ENCODE peak calls at places on chromosomes 3 and 15, in seven cellular contexts. F is heart left ventricle, T is GM12891, G is adrenal gland, M is A549, R is vagina, D is right lobe of liver. Z is an unnamed sample.

GRCh38 chr15:48177875-48178611 is at the start of gene MYEF2:
- DNase-seq in M (peak; percentile 44), R (no peak), G (peak; percentile 79), T (peak; percentile 66), F (peak; percentile 70), D (peak; percentile 59), Z (peak; percentile 71)

GRCh38 chr3:169659858-169660614 is 3.5 kb downstream of the MECOM start:
- DNase-seq in R (no peak), M (no peak), G (no peak), D (no peak), F (no peak), T (no peak), Z (peak; percentile 13)

GRCh38 chr3:186194451-186194811 is 85.5 kb upstream of the ETV5 start:
- DNase-seq in T (no peak), M (no peak), G (no peak), D (no peak), R (no peak), F (no peak), Z (no peak)

GRCh38 chr3:187287231-187287630 is 4.3 kb downstream of the MASP1 start:
- DNase-seq in F (no peak), D (no peak), M (no peak), T (no peak), R (no peak), G (no peak), Z (no peak)

GRCh38 chr3:128649264-128649663 is 1.4 kb downstream of the RPN1 start:
- DNase-seq in G (no peak), D (no peak), M (no peak), F (no peak), T (no peak), R (no peak), Z (no peak)

GRCh38 chr3:49406571-49407565 is 4.9 kb downstream of the RHOA start:
- DNase-seq in F (peak; percentile 18), M (no peak), D (peak; percentile 22), R (no peak), G (no peak), T (no peak), Z (no peak)

GRCh38 chr3:171801738-171802600 is 8.3 kb downstream of the PLD1 start:
- DNase-seq in M (no peak), R (no peak), T (no peak), F (no peak), G (no peak), D (no peak), Z (no peak)

GRCh38 chr15:64667736-64668161 is 107.6 kb downstream of the RBPMS2 start:
- DNase-seq in R (no peak), T (no peak), G (no peak), D (no peak), M (no peak), F (no peak), Z (no peak)

GRCh38 chr3:150346956-150347863 is 60.9 kb upstream of the TSC22D2 start:
- DNase-seq in G (no peak), R (no peak), T (no peak), D (no peak), F (no peak), M (no peak), Z (no peak)

GRCh38 chr3:169846458-169847193 is 23.1 kb downstream of the LRRC31 start:
- DNase-seq in R (no peak), M (peak; percentile 15), D (no peak), F (no peak), G (no peak), T (peak; percentile 42), Z (no peak)

GRCh38 chr3:45590256-45590655 is 4.3 kb upstream of the LIMD1 start:
- DNase-seq in F (no peak), M (no peak), D (no peak), T (no peak), R (no peak), G (no peak), Z (no peak)

GRCh38 chr15:71666723-71667122 is 143.6 kb upstream of the NR2E3 start:
- DNase-seq in D (no peak), R (no peak), T (no peak), G (no peak), F (no peak), M (no peak), Z (no peak)

DNA sequence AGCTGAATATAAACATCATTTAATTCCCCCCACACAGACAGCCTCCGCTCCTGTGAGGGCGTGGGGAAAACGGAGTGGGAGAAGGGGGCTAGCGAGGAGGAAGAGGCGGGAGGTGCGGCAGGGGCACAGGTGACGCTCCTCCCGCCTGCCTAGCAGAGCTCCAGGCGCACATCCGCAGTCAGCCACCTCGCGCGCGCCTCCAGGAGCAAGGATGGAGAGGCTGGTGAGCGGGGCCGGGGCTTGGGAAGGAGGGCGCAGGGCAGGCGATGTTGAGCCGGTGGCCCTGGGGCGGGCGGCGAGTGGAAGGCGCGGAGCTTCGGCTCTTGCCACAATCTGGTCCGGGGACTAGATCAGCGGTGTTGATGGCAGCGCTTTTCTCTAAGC is at the start of gene CD200:
- DNase-seq in G (peak; percentile 45), D (peak; percentile 55), M (no peak), T (peak; percentile 32), F (peak; percentile 33), R (no peak), Z (no peak)
- TF ChIP-seq POLR2A in G (no peak), D (no peak), M (no peak), T (peak; percentile 68), F (no peak), R (no peak), Z (no peak)

DNA sequence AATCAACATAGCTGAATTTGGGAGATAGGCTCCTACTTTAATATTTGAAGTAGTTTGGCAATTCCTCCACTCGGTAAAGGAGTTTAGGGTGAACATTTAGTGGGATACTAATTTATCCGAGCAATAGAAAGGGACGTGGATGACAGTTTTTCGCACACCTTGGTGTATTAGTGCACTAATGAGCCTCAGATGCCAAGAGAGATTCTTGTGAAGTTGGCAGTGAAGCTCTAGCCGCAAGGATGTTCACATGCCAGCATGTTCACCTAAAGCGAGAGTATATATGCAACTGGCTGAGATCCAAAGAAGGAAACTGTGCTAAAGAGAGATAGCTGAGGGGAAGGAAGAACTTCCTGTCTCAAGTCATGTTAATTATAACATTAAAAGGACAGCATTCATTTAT is 58.5 kb downstream of the TGFBR2 start:
- DNase-seq in T (no peak), M (no peak), R (no peak), F (no peak), G (no peak), D (no peak), Z (peak; percentile 82)
- TF ChIP-seq POLR2A in T (no peak), M (no peak), R (no peak), F (no peak), G (no peak), D (no peak), Z (peak; percentile 38)

GRCh38 chr3:13407926-13408325 is 12.2 kb downstream of the NUP210 start:
- DNase-seq in G (no peak), M (no peak), D (no peak), R (no peak), T (no peak), F (no peak), Z (peak; percentile 33)

GRCh38 chr3:13408890-13409289 is 11.2 kb downstream of the NUP210 start:
- DNase-seq in G (no peak), T (no peak), M (no peak), F (no peak), R (no peak), D (no peak), Z (no peak)

GRCh38 chr3:13405614-13406013 is 14.5 kb downstream of the NUP210 start:
- DNase-seq in D (no peak), M (no peak), F (no peak), T (no peak), R (no peak), G (no peak), Z (no peak)

GRCh38 chr3:13406200-13406599 is 13.9 kb downstream of the NUP210 start:
- DNase-seq in D (no peak), T (no peak), F (no peak), R (no peak), M (no peak), G (no peak), Z (peak; percentile 38)

GRCh38 chr3:13407475-13407874 is 12.6 kb downstream of the NUP210 start:
- DNase-seq in D (no peak), G (no peak), R (no peak), T (no peak), F (no peak), M (no peak), Z (no peak)
- TF ChIP-seq POLR2A in D (no peak), G (no peak), R (no peak), T (no peak), F (no peak), M (no peak), Z (no peak)

DNA sequence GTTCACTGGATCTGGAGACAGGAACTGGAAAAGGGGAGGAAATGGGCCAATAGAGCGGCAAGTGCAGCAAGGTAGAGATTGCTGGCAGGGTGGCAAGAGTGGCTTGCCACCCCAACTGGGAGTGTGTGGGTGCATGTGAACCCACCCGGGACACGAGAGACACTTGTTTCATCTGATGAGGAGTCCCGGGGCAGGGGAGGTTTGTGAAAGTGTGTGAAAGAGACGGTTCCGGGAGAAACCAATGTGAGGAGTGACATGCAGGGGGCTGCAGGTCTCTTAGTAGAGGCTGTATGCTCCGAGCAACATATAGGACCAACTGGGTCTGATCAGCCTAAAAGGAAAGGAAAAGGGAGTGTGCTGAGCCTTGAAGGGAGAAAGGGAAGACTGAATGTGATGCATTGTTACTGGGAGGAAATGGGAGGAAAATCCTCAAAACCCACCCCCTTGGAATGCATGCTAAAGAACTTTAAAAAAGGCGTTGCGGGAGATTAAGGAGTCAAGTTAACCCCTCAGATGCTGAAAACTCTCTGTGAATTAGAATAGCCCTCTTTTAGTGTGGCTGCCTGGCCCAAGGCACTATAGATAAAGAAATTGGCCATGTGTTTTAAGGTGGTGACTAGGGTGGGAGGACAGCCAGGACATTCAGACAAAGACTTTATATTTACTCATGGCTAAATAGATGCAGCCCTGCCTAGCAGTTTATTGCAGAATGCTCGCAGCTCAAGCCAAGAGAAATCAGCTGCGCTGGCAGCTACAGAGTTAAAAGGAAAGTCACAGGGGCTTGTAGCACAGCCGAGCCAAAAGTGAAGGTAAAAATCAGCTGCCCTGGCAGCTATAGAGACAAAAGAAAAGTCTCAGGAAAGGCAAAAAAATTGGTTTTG is 9.1 kb upstream of the SLC9C1 start:
- DNase-seq in G (no peak), M (no peak), R (no peak), D (no peak), T (no peak), F (no peak), Z (peak; percentile 5)
- TF ChIP-seq POLR2A in G (no peak), M (no peak), R (no peak), D (no peak), T (no peak), F (no peak), Z (no peak)